ENCODE peak calls at places on chromosomes 6 and 20, in five cellular contexts. Q, W, K, J and I are unnamed samples.

GRCh38 chr20:57999465-58000111 is 228.9 kb downstream of the ANKRD60 start:
- DNase-seq in Q (peak; percentile 37), W (no peak), K (no peak), J (no peak), I (no peak)

GRCh38 chr6:42391441-42391840 is 60.3 kb downstream of the TRERF1 start:
- DNase-seq in Q (no peak), W (no peak), K (no peak), J (no peak), I (no peak)

GRCh38 chr6:128333581-128334223 is 186.7 kb downstream of the PTPRK start:
- DNase-seq in Q (no peak), W (no peak), K (no peak), J (no peak), I (no peak)

GRCh38 chr6:154430494-154430919 is 73.9 kb upstream of the IPCEF1 start:
- DNase-seq in Q (no peak), W (no peak), K (no peak), J (no peak), I (no peak)

GRCh38 chr6:14217728-14218637 is 100.4 kb downstream of the CD83 start:
- DNase-seq in Q (no peak), W (no peak), K (no peak), J (no peak), I (no peak)

GRCh38 chr20:19817017-19817416 is 59.0 kb downstream of the RIN2 start:
- DNase-seq in Q (no peak), W (no peak), K (no peak), J (peak; percentile 95), I (no peak)

GRCh38 chr20:10609726-10610125 is 64.1 kb downstream of the JAG1 start:
- DNase-seq in Q (no peak), W (no peak), K (no peak), J (peak; percentile 42), I (no peak)

GRCh38 chr6:111952821-111953535 is 79.7 kb upstream of the FYN start:
- DNase-seq in Q (no peak), W (no peak), K (no peak), J (no peak), I (no peak)

GRCh38 chr6:136753624-136754023 is 38.7 kb downstream of the MAP3K5 start:
- DNase-seq in Q (no peak), W (no peak), K (no peak), J (peak; percentile 32), I (no peak)

GRCh38 chr6:21384211-21384610 is 209.3 kb upstream of the SOX4 start:
- DNase-seq in Q (no peak), W (no peak), K (no peak), J (peak; percentile 42), I (no peak)

GRCh38 chr20:48921883-48922867 is 664 bp downstream of the ARFGEF2 start:
- DNase-seq in Q (peak; percentile 68), W (no peak), K (peak; percentile 71), J (peak; percentile 53), I (no peak)

GRCh38 chr6:42564496-42564890 is 664 bp downstream of the UBR2 start:
- DNase-seq in Q (no peak), W (no peak), K (no peak), J (no peak), I (no peak)

GRCh38 chr6:169225131-169225576 is 28.5 kb downstream of the THBS2 start:
- DNase-seq in Q (no peak), W (no peak), K (no peak), J (no peak), I (no peak)

GRCh38 chr20:63740070-63740500 is 509 bp downstream of the SLC2A4RG start:
- DNase-seq in Q (peak; percentile 33), W (no peak), K (peak; percentile 71), J (peak; percentile 25), I (no peak)

GRCh38 chr6:112781236-112781635 is 434.1 kb downstream of the RFPL4B start:
- DNase-seq in Q (no peak), W (no peak), K (no peak), J (peak; percentile 51), I (no peak)

GRCh38 chr20:14337400-14338171 is at the start of gene FLRT3:
- DNase-seq in Q (peak; percentile 92), W (no peak), K (peak; percentile 66), J (peak; percentile 98), I (peak; percentile 74)

GRCh38 chr20:61178431-61179080 is 73.5 kb upstream of the CDH4 start:
- DNase-seq in Q (no peak), W (no peak), K (no peak), J (no peak), I (no peak)

GRCh38 chr6:29720863-29721262 is 2.4 kb upstream of the HLA-F start:
- DNase-seq in Q (no peak), W (no peak), K (no peak), J (no peak), I (no peak)

GRCh38 chr20:57514273-57514751 is 10.6 kb downstream of the CTCFL start:
- DNase-seq in Q (peak; percentile 82), W (no peak), K (peak; percentile 55), J (peak; percentile 52), I (peak; percentile 61)

GRCh38 chr20:51631011-51631950 is 88.8 kb upstream of the NFATC2 start:
- DNase-seq in Q (peak; percentile 55), W (peak; percentile 25), K (no peak), J (peak; percentile 99), I (no peak)

GRCh38 chr6:783966-784365 is 91.0 kb upstream of the EXOC2 start:
- DNase-seq in Q (no peak), W (no peak), K (no peak), J (no peak), I (no peak)

GRCh38 chr6:27592481-27593199 is 119.7 kb upstream of the ZNF184 start:
- DNase-seq in Q (no peak), W (no peak), K (no peak), J (peak; percentile 89), I (peak; percentile 82)

GRCh38 chr6:124190256-124190655 is 386.6 kb downstream of the NKAIN2 start:
- DNase-seq in Q (no peak), W (no peak), K (no peak), J (no peak), I (peak; percentile 37)

GRCh38 chr20:11949711-11950110 is 32.0 kb downstream of the BTBD3 start:
- DNase-seq in Q (no peak), W (no peak), K (no peak), J (no peak), I (no peak)

GRCh38 chr6:77633993-77634392 is 18.8 kb upstream of the MEI4 start:
- DNase-seq in Q (no peak), W (no peak), K (no peak), J (peak; percentile 86), I (no peak)

GRCh38 chr6:135922170-135922569 is 70.7 kb downstream of the PDE7B start:
- DNase-seq in Q (peak; percentile 13), W (no peak), K (no peak), J (peak; percentile 98), I (peak; percentile 50)

GRCh38 chr20:46977909-46978588 is 83.4 kb downstream of the EYA2 start:
- DNase-seq in Q (no peak), W (no peak), K (no peak), J (no peak), I (no peak)

GRCh38 chr20:60108397-60108796 is 150.2 kb downstream of the CDH26 start:
- DNase-seq in Q (no peak), W (no peak), K (no peak), J (peak; percentile 13), I (no peak)

GRCh38 chr6:127466416-127466815 is 7.2 kb upstream of the KIAA0408 start:
- DNase-seq in Q (no peak), W (no peak), K (no peak), J (no peak), I (no peak)

DNA sequence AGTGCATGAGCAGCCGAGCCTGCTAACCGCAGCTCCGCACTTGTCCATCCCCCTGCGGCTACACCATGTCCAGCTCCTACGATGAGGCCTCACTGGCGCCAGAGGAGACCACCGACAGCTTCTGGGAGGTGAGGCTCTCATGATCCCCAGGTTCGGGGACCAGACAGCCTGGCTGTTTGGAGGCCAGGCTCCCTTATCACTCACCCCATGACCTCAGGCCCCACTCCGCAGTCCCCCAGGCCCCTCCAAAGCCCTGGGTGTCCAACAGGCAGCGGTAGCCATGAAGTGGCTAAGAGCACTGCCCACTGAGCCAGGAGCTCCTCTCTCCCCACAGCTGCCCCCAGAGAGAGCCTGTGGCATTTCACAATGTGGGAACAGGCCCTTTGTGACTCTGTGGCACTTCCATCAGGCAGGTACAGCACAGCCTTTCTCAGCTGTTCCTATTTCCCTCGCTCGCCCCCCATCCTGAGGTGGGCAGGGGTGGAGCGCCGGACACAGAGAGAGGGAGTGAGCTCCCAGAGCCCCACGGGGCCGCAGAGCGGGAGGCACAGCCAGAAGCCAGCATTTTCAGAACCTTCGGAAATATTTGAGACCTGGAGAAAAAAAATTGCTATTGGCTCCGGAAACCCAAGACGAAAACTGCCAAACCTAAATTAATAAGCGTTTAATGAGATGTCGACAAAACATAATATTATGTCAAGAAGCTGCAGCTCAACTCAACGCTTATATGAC is 29.7 kb downstream of the SPDEF start:
- DNase-seq in Q (no peak), W (no peak), K (peak; percentile 32), J (no peak), I (no peak)
- H3K4me3 ChIP-seq in Q (no peak overlapping the region), W (peak overlapping the region; percentile 32), K (no peak overlapping the region), J (no peak overlapping the region), I (no peak overlapping the region)

DNA sequence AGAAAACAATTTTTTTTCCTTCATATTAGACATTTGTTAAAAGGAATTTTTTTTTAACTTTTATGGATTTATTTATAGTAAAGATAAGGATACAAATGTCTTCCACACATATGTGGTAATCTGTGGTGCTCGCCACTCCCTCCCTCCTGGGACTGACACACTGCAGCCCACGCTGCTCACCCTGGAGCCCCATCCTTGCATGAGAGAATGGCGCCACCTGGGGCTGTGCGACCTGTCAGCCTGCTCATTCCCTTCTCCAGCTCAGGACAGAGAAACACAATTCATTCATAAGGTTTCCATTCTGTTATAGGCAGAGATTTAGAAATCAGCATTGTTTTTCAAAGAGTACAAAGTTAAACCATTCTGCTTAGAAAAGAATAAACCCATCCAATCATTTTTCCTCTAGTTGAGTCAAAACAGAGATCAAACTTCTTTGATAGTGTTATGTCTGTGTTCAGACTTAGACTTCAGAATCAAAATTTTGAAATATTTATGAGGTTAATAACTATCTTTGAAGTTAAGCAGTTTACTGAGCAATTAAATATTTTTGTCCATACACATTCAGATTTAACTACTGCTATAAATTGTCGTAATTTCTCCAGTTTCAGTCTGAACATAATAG is 42.8 kb upstream of the DYNLRB1 start:
- DNase-seq in Q (peak; percentile 15), W (no peak), K (no peak), J (peak; percentile 35), I (no peak)
- TF ChIP-seq CTCF in Q (no peak), W (peak; percentile 20), K (no peak), J (no peak), I (peak; percentile 60)

GRCh38 chr20:32742322-32743236 is 688 bp downstream of the COMMD7 start:
- DNase-seq in Q (no peak), W (no peak), K (no peak), J (no peak), I (no peak)
- H3K4me3 ChIP-seq in Q (peak overlapping the region; percentile 10), W (peak overlapping the region; percentile 94), K (peak overlapping the region; percentile 51), J (peak overlapping the region; percentile 87), I (peak overlapping the region; percentile 66)

GRCh38 chr6:16163066-16163465 is 34.2 kb downstream of the MYLIP start:
- DNase-seq in Q (no peak), W (no peak), K (no peak), J (no peak), I (no peak)
- TF ChIP-seq CTCF in Q (no peak), W (no peak), K (no peak), J (no peak), I (no peak)